ENCODE peak calls at places on chromosomes 16 and 17, in six cellular contexts. One of them, this sample, is unnamed.

GRCh38 chr17:3602499-3602898 is 6.7 kb downstream of the TRPV1 start:
- DNase-seq in fibroblast of villous mesenchyme: peak
- DNase-seq in EL: no peak
- DNase-seq in HuH-7.5: no peak
- DNase-seq in A549: peak
- DNase-seq in NCI-H1105: no peak
- DNase-seq in this sample: peak

GRCh38 chr16:56320081-56320480 is 105.3 kb downstream of the AMFR start:
- DNase-seq in fibroblast of villous mesenchyme: no peak
- DNase-seq in A549: no peak
- DNase-seq in NCI-H1105: no peak
- DNase-seq in EL: no peak
- DNase-seq in HuH-7.5: no peak
- DNase-seq in this sample: no peak

GRCh38 chr17:50060951-50061712 is 5.2 kb downstream of the ITGA3 start:
- DNase-seq in NCI-H1105: no peak
- DNase-seq in A549: no peak
- DNase-seq in EL: peak
- DNase-seq in HuH-7.5: no peak
- DNase-seq in fibroblast of villous mesenchyme: peak
- DNase-seq in this sample: no peak

GRCh38 chr16:19804538-19805323 is 79.9 kb downstream of the GPRC5B start:
- DNase-seq in A549: no peak
- DNase-seq in NCI-H1105: peak
- DNase-seq in EL: no peak
- DNase-seq in fibroblast of villous mesenchyme: no peak
- DNase-seq in HuH-7.5: no peak
- DNase-seq in this sample: no peak

GRCh38 chr17:51700011-51700760 is 439.8 kb downstream of the UTP18 start:
- DNase-seq in A549: no peak
- DNase-seq in NCI-H1105: no peak
- DNase-seq in HuH-7.5: no peak
- DNase-seq in EL: no peak
- DNase-seq in fibroblast of villous mesenchyme: no peak
- DNase-seq in this sample: no peak

GRCh38 chr17:67482784-67483183 is 105.7 kb downstream of the PITPNC1 start:
- DNase-seq in HuH-7.5: no peak
- DNase-seq in A549: no peak
- DNase-seq in fibroblast of villous mesenchyme: no peak
- DNase-seq in NCI-H1105: no peak
- DNase-seq in EL: no peak
- DNase-seq in this sample: no peak

GRCh38 chr17:76004750-76005262 is 4.2 kb downstream of the CDK3 start:
- DNase-seq in EL: no peak
- DNase-seq in NCI-H1105: no peak
- DNase-seq in fibroblast of villous mesenchyme: no peak
- DNase-seq in A549: no peak
- DNase-seq in HuH-7.5: no peak
- DNase-seq in this sample: no peak

GRCh38 chr16:89094252-89094901 is 725 bp downstream of the ACSF3 start:
- DNase-seq in EL: peak
- DNase-seq in NCI-H1105: no peak
- DNase-seq in fibroblast of villous mesenchyme: peak
- DNase-seq in HuH-7.5: peak
- DNase-seq in A549: peak
- DNase-seq in this sample: peak

GRCh38 chr17:11980813-11981212 is 16.5 kb downstream of the ZNF18 start:
- DNase-seq in fibroblast of villous mesenchyme: peak
- DNase-seq in HuH-7.5: no peak
- DNase-seq in NCI-H1105: no peak
- DNase-seq in A549: no peak
- DNase-seq in EL: peak
- DNase-seq in this sample: no peak

GRCh38 chr16:57032931-57033330 is 43.6 kb downstream of the NLRC5 start:
- DNase-seq in HuH-7.5: no peak
- DNase-seq in EL: no peak
- DNase-seq in NCI-H1105: no peak
- DNase-seq in fibroblast of villous mesenchyme: no peak
- DNase-seq in A549: no peak
- DNase-seq in this sample: no peak

GRCh38 chr16:30185683-30186421 is 2.5 kb downstream of the CORO1A start:
- DNase-seq in NCI-H1105: no peak
- DNase-seq in HuH-7.5: no peak
- DNase-seq in EL: no peak
- DNase-seq in A549: no peak
- DNase-seq in fibroblast of villous mesenchyme: no peak
- DNase-seq in this sample: no peak

GRCh38 chr16:23026777-23027362 is 122.4 kb downstream of the USP31 start:
- DNase-seq in NCI-H1105: no peak
- DNase-seq in HuH-7.5: peak
- DNase-seq in EL: peak
- DNase-seq in A549: no peak
- DNase-seq in fibroblast of villous mesenchyme: peak
- DNase-seq in this sample: peak

GRCh38 chr17:42179911-42180410 is 981 bp downstream of the KCNH4 start:
- DNase-seq in NCI-H1105: peak
- DNase-seq in A549: no peak
- DNase-seq in EL: peak
- DNase-seq in HuH-7.5: peak
- DNase-seq in fibroblast of villous mesenchyme: peak
- DNase-seq in this sample: peak

GRCh38 chr17:1021147-1021546 is 24.2 kb downstream of the TIMM22 start:
- DNase-seq in NCI-H1105: no peak
- DNase-seq in HuH-7.5: no peak
- DNase-seq in A549: no peak
- DNase-seq in EL: no peak
- DNase-seq in fibroblast of villous mesenchyme: no peak
- DNase-seq in this sample: no peak

GRCh38 chr17:71173963-71174362 is 946.9 kb upstream of the SOX9 start:
- DNase-seq in EL: no peak
- DNase-seq in HuH-7.5: no peak
- DNase-seq in A549: no peak
- DNase-seq in fibroblast of villous mesenchyme: no peak
- DNase-seq in NCI-H1105: no peak
- DNase-seq in this sample: no peak

GRCh38 chr17:69454051-69454450 is 39.6 kb downstream of the MAP2K6 start:
- DNase-seq in A549: no peak
- DNase-seq in HuH-7.5: no peak
- DNase-seq in fibroblast of villous mesenchyme: no peak
- DNase-seq in NCI-H1105: no peak
- DNase-seq in EL: no peak
- DNase-seq in this sample: no peak

GRCh38 chr17:49327835-49328784 is 33.9 kb downstream of the ZNF652 start:
- DNase-seq in EL: no peak
- DNase-seq in NCI-H1105: no peak
- DNase-seq in HuH-7.5: no peak
- DNase-seq in fibroblast of villous mesenchyme: no peak
- DNase-seq in A549: no peak
- DNase-seq in this sample: no peak

GRCh38 chr17:41810659-41811548 is 845 bp downstream of the P3H4 start:
- DNase-seq in HuH-7.5: peak
- DNase-seq in fibroblast of villous mesenchyme: peak
- DNase-seq in NCI-H1105: peak
- DNase-seq in A549: no peak
- DNase-seq in EL: no peak
- DNase-seq in this sample: no peak

GRCh38 chr17:76354317-76354729 is 607 bp upstream of the PRPSAP1 start:
- DNase-seq in EL: no peak
- DNase-seq in NCI-H1105: no peak
- DNase-seq in fibroblast of villous mesenchyme: no peak
- DNase-seq in A549: no peak
- DNase-seq in HuH-7.5: no peak
- DNase-seq in this sample: no peak

This sample was measured in HepG2.